ENCODE peak calls at places on chromosome 4, in eight cellular contexts. J, R, P, I, X, N, B and K are unnamed samples.

GRCh38 chr4:155759372-155760252 is 791 bp downstream of the GUCY1B1 start:
- DNase-seq in J (no peak), N (peak; percentile 51), X (peak; percentile 68), I (peak; percentile 56), R (peak; percentile 44), P (peak; percentile 86), B (peak; percentile 50), K (peak; percentile 92)

GRCh38 chr4:147362868-147363440 is 117.9 kb upstream of the EDNRA start:
- DNase-seq in B (no peak), N (peak; percentile 66), J (no peak), I (peak; percentile 33), R (no peak), X (peak; percentile 59), P (peak; percentile 76), K (no peak)

GRCh38 chr4:78864405-78865024 is 74.7 kb downstream of the PAQR3 start:
- DNase-seq in X (no peak), N (no peak), B (no peak), I (no peak), J (peak; percentile 59), P (no peak), R (peak; percentile 23), K (peak; percentile 23)

GRCh38 chr4:184553891-184554290 is 79.5 kb upstream of the IRF2 start:
- DNase-seq in J (no peak), X (no peak), P (no peak), R (no peak), N (no peak), B (no peak), I (no peak), K (no peak)

GRCh38 chr4:123662827-123663226 is 266.2 kb downstream of the SPRY1 start:
- DNase-seq in I (no peak), N (no peak), B (no peak), J (no peak), P (no peak), X (no peak), R (no peak), K (no peak)

GRCh38 chr4:173418636-173419035 is 19.7 kb upstream of the SCRG1 start:
- DNase-seq in J (no peak), X (no peak), B (no peak), R (no peak), I (no peak), P (no peak), N (no peak), K (no peak)

GRCh38 chr4:188403272-188403671 is 264.0 kb downstream of the TRIML1 start:
- DNase-seq in X (no peak), I (no peak), P (no peak), B (no peak), R (no peak), J (no peak), N (no peak), K (no peak)

GRCh38 chr4:101346312-101346561 is 1.1 kb downstream of the PPP3CA start:
- DNase-seq in R (no peak), B (no peak), P (no peak), I (no peak), J (no peak), N (peak; percentile 74), X (no peak), K (no peak)

GRCh38 chr4:101643201-101643600 is 147.3 kb upstream of the BANK1 start:
- DNase-seq in X (no peak), J (no peak), N (no peak), R (no peak), B (no peak), I (no peak), P (no peak), K (no peak)

GRCh38 chr4:134567461-134567860 is 365.9 kb upstream of the PABPC4L start:
- DNase-seq in J (no peak), N (no peak), X (no peak), B (no peak), P (no peak), I (no peak), R (no peak), K (no peak)

GRCh38 chr4:128031756-128032384 is 29.2 kb upstream of the LARP1B start:
- DNase-seq in I (no peak), P (no peak), N (no peak), X (no peak), R (no peak), B (no peak), J (no peak), K (no peak)

GRCh38 chr4:35358001-35358584 is 886.2 kb downstream of the ARAP2 start:
- DNase-seq in J (no peak), B (no peak), I (no peak), P (no peak), R (no peak), X (no peak), N (no peak), K (no peak)

GRCh38 chr4:110231869-110232268 is 33.5 kb upstream of the ELOVL6 start:
- DNase-seq in P (no peak), J (no peak), B (no peak), N (no peak), X (no peak), I (no peak), R (peak; percentile 6), K (no peak)

GRCh38 chr4:167222098-167222497 is 12.2 kb downstream of the SPOCK3 start:
- DNase-seq in J (no peak), I (no peak), P (no peak), X (no peak), R (no peak), N (no peak), B (no peak), K (no peak)

GRCh38 chr4:128310266-128310697 is 22.7 kb upstream of the PGRMC2 start:
- DNase-seq in J (no peak), N (peak; percentile 63), R (peak; percentile 9), I (peak; percentile 39), P (peak; percentile 17), X (no peak), B (no peak), K (no peak)

GRCh38 chr4:124386163-124386562 is 326.4 kb downstream of the ANKRD50 start:
- DNase-seq in I (no peak), B (no peak), X (no peak), P (no peak), J (no peak), N (no peak), R (no peak), K (no peak)

GRCh38 chr4:100169796-100170485 is 20.3 kb downstream of the DDIT4L start:
- DNase-seq in I (no peak), R (no peak), N (no peak), P (no peak), J (no peak), X (no peak), B (no peak), K (no peak)

GRCh38 chr4:23903859-23904438 is 14.1 kb upstream of the PPARGC1A start:
- DNase-seq in B (no peak), X (no peak), R (no peak), I (no peak), P (no peak), N (no peak), J (no peak), K (no peak)

GRCh38 chr4:39051454-39051853 is 10.6 kb upstream of the KLHL5 start:
- DNase-seq in B (no peak), I (no peak), J (no peak), N (no peak), P (no peak), X (no peak), R (no peak), K (no peak)

GRCh38 chr4:85953651-85954018 is 406.2 kb downstream of the MAPK10 start:
- DNase-seq in J (no peak), I (no peak), N (no peak), R (peak; percentile 24), P (no peak), B (no peak), X (no peak), K (no peak)

GRCh38 chr4:80268936-80269335 is 2.5 kb downstream of the FGF5 start:
- DNase-seq in X (no peak), N (no peak), J (no peak), P (no peak), B (no peak), I (no peak), R (no peak), K (no peak)

DNA sequence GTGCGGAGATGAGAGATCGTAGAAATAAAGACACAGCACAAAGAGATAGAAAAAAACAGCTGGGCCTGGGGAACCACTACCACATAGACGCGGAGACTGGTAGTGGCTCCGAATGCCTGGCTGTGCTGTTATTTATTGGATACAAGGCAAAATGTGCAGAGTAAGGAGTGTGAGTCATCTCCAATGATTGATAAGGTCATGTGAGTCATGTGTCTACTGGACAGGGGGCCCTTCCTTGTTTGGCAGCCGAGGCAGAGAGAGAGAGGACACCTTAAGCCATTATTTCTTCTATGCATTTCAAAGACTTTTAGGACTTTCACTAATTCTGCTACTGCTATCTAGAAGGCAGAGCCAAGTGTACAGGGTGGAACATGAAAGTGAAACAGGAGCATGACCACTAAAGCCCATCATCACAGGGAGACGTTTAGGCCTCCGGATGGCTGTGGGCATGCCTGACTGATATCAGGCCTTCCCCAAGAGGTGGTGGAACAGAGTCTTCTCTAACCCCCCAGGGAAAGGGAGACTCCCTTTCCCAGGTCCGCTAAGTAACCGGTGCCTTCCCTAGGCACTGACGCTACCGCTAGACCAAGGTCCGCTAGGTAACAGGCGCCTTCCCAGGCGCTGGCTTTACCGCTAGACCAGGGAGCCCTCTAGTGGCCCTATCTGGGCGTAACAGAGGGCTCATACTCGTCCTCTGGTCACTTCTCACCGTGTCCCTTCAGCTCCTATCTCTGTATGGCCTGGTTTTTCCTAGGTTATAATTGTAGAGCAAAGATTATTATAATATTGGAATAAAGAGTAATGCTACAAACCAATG is 921.5 kb upstream of the PCDH10 start:
- DNase-seq in J (no peak), R (peak; percentile 76), I (peak; percentile 57), P (peak; percentile 10), N (peak; percentile 54), X (peak; percentile 15), B (peak; percentile 54), K (peak; percentile 61)
- TF ChIP-seq CTCF in J (peak; percentile 15), R (peak; percentile 47), I (peak; percentile 37), P (peak; percentile 18), N (no peak), X (no peak), B (peak; percentile 76), K (peak; percentile 55)

DNA sequence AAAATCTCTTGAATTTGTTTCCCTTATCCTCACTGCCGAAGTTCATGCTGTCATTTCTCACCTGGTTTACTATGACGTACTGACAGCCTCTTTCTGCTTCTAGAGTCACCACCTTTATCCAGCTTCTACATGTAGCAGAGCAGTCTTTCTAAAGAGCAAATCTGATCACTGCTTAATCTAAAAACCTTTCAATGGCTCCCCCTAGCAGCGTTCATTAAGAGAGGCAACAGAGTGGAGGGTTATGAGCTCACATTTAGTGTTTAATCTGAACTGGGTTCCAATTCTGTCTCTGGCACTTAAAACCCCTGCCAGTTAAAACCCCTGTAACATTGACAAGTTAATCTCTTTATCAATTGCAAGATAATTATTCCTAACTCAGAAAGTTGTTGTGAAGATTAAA is 4.4 kb downstream of the RBPJ start:
- DNase-seq in P (no peak), J (no peak), I (no peak), R (peak; percentile 9), B (no peak), X (no peak), N (no peak), K (no peak)
- TF ChIP-seq CTCF in P (no peak), J (peak; percentile 49), I (peak; percentile 41), R (no peak), B (peak; percentile 52), X (no peak), N (peak; percentile 37), K (peak; percentile 32)

GRCh38 chr4:113355550-113356371 is 306.3 kb downstream of the ANK2 start:
- DNase-seq in B (no peak), N (peak; percentile 63), X (peak; percentile 16), P (peak; percentile 22), R (peak; percentile 24), I (no peak), J (peak; percentile 59), K (no peak)
- TF ChIP-seq CTCF in B (no peak), N (no peak), X (no peak), P (no peak), R (no peak), I (no peak), J (peak; percentile 27), K (no peak)

GRCh38 chr4:168679397-168680176 is 182.7 kb downstream of the PALLD start:
- DNase-seq in X (no peak), N (no peak), R (no peak), I (no peak), J (no peak), B (no peak), P (no peak), K (no peak)
- TF ChIP-seq CTCF in X (no peak), N (no peak), R (no peak), I (no peak), J (no peak), B (no peak), P (no peak), K (no peak)